ENCODE peak calls at places on chromosome 17, in eight cellular contexts. One of them, this sample, is unnamed. For H3K4me1, the result is how much of the 10 kb centered on the place peaks cover.

GRCh38 chr17:11391134-11391533 is 150.1 kb downstream of the SHISA6 start:
- DNase-seq in ovary: no peak
- DNase-seq in fibroblast of lung: no peak
- DNase-seq in SJCRH30: peak
- DNase-seq in left ventricle myocardium inferior: no peak
- DNase-seq in neural progenitor cell: peak
- DNase-seq in transverse colon: peak
- DNase-seq in A549: no peak
- DNase-seq in this sample: no peak

GRCh38 chr17:9984768-9985167 is 79.7 kb upstream of the RCVRN start:
- DNase-seq in ovary: no peak
- DNase-seq in fibroblast of lung: no peak
- DNase-seq in SJCRH30: no peak
- DNase-seq in left ventricle myocardium inferior: no peak
- DNase-seq in neural progenitor cell: no peak
- DNase-seq in transverse colon: no peak
- DNase-seq in A549: no peak
- DNase-seq in this sample: no peak

GRCh38 chr17:56826611-56827414 is 6.9 kb downstream of the C17orf67 start:
- DNase-seq in ovary: no peak
- DNase-seq in fibroblast of lung: no peak
- DNase-seq in SJCRH30: no peak
- DNase-seq in left ventricle myocardium inferior: no peak
- DNase-seq in neural progenitor cell: no peak
- DNase-seq in transverse colon: no peak
- DNase-seq in A549: no peak
- DNase-seq in this sample: no peak

GRCh38 chr17:81484195-81484979 is 28.2 kb downstream of the ACTG1 start:
- DNase-seq in ovary: peak
- DNase-seq in fibroblast of lung: peak
- DNase-seq in SJCRH30: peak
- DNase-seq in left ventricle myocardium inferior: peak
- DNase-seq in neural progenitor cell: peak
- DNase-seq in transverse colon: peak
- DNase-seq in A549: peak
- DNase-seq in this sample: peak

GRCh38 chr17:49337900-49338299 is 24.1 kb downstream of the ZNF652 start:
- DNase-seq in ovary: peak
- DNase-seq in fibroblast of lung: no peak
- DNase-seq in SJCRH30: no peak
- DNase-seq in left ventricle myocardium inferior: no peak
- DNase-seq in neural progenitor cell: no peak
- DNase-seq in transverse colon: no peak
- DNase-seq in A549: no peak
- DNase-seq in this sample: no peak

GRCh38 chr17:9389116-9389515 is 186.5 kb downstream of the STX8 start:
- DNase-seq in ovary: no peak
- DNase-seq in fibroblast of lung: peak
- DNase-seq in SJCRH30: peak
- DNase-seq in left ventricle myocardium inferior: no peak
- DNase-seq in neural progenitor cell: no peak
- DNase-seq in transverse colon: no peak
- DNase-seq in A549: peak
- DNase-seq in this sample: no peak

GRCh38 chr17:43608313-43608712 is 53.4 kb downstream of the MEOX1 start:
- DNase-seq in ovary: no peak
- DNase-seq in fibroblast of lung: no peak
- DNase-seq in SJCRH30: no peak
- DNase-seq in left ventricle myocardium inferior: no peak
- DNase-seq in neural progenitor cell: no peak
- DNase-seq in transverse colon: no peak
- DNase-seq in A549: peak
- DNase-seq in this sample: no peak

GRCh38 chr17:72502940-72503341 is 382.1 kb downstream of the SOX9 start:
- DNase-seq in ovary: no peak
- DNase-seq in fibroblast of lung: peak
- DNase-seq in SJCRH30: peak
- DNase-seq in left ventricle myocardium inferior: no peak
- DNase-seq in neural progenitor cell: no peak
- DNase-seq in transverse colon: no peak
- DNase-seq in A549: peak
- DNase-seq in this sample: no peak

GRCh38 chr17:67278363-67278762 is 33.4 kb upstream of the HELZ start:
- DNase-seq in ovary: no peak
- DNase-seq in fibroblast of lung: no peak
- DNase-seq in SJCRH30: no peak
- DNase-seq in left ventricle myocardium inferior: no peak
- DNase-seq in neural progenitor cell: no peak
- DNase-seq in transverse colon: no peak
- DNase-seq in A549: no peak
- DNase-seq in this sample: no peak

GRCh38 chr17:80529104-80529903 is 15.3 kb upstream of the RPTOR start:
- DNase-seq in ovary: no peak
- DNase-seq in fibroblast of lung: no peak
- DNase-seq in SJCRH30: peak
- DNase-seq in left ventricle myocardium inferior: no peak
- DNase-seq in neural progenitor cell: no peak
- DNase-seq in transverse colon: no peak
- DNase-seq in A549: no peak
- DNase-seq in this sample: no peak

GRCh38 chr17:9235346-9235745 is 214.0 kb downstream of the NTN1 start:
- DNase-seq in ovary: no peak
- DNase-seq in fibroblast of lung: no peak
- DNase-seq in SJCRH30: no peak
- DNase-seq in left ventricle myocardium inferior: no peak
- DNase-seq in neural progenitor cell: no peak
- DNase-seq in transverse colon: no peak
- DNase-seq in A549: no peak
- DNase-seq in this sample: no peak

DNA sequence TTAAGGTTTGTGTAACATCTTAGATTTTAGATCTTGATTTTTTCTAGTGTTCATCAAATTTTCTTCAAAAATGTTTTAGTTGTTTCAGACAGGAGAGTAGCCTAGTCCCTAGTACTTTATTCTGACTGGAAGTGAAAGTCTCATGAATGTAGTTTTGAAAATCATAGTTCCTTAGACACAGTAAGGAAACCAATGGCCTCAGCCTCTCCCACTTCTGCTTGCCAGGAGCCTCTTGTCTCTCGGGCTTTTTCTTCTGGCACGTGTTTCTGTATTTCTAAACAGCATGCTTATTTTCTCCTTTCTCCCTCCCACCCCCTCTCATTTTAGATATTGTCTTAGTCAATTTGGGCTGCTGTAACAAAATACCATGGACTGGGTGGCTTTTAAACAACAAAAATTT is 9.8 kb downstream of the SLFN5 start:
- DNase-seq in ovary: no peak
- DNase-seq in fibroblast of lung: peak
- DNase-seq in SJCRH30: no peak
- DNase-seq in left ventricle myocardium inferior: no peak
- DNase-seq in neural progenitor cell: no peak
- DNase-seq in transverse colon: no peak
- DNase-seq in A549: no peak
- DNase-seq in this sample: no peak
- H3K4me1 ChIP-seq in ovary: under half
- H3K4me1 ChIP-seq in fibroblast of lung: under half
- H3K4me1 ChIP-seq in SJCRH30: under half
- H3K4me1 ChIP-seq in left ventricle myocardium inferior: under half
- H3K4me1 ChIP-seq in neural progenitor cell: under half
- H3K4me1 ChIP-seq in transverse colon: under half
- H3K4me1 ChIP-seq in A549: under half
- H3K4me1 ChIP-seq in this sample: under half

GRCh38 chr17:78976907-78977680 is 2.6 kb downstream of the LGALS3BP start:
- DNase-seq in ovary: no peak
- DNase-seq in fibroblast of lung: no peak
- DNase-seq in SJCRH30: no peak
- DNase-seq in left ventricle myocardium inferior: no peak
- DNase-seq in neural progenitor cell: no peak
- DNase-seq in transverse colon: no peak
- DNase-seq in A549: no peak
- DNase-seq in this sample: peak

GRCh38 chr17:78973196-78973595 is 6.5 kb downstream of the LGALS3BP start:
- DNase-seq in ovary: no peak
- DNase-seq in fibroblast of lung: no peak
- DNase-seq in SJCRH30: peak
- DNase-seq in left ventricle myocardium inferior: no peak
- DNase-seq in neural progenitor cell: peak
- DNase-seq in transverse colon: no peak
- DNase-seq in A549: no peak
- DNase-seq in this sample: peak

GRCh38 chr17:78972507-78973105 is 7.1 kb downstream of the LGALS3BP start:
- DNase-seq in ovary: no peak
- DNase-seq in fibroblast of lung: no peak
- DNase-seq in SJCRH30: no peak
- DNase-seq in left ventricle myocardium inferior: no peak
- DNase-seq in neural progenitor cell: no peak
- DNase-seq in transverse colon: no peak
- DNase-seq in A549: peak
- DNase-seq in this sample: peak

GRCh38 chr17:78973792-78974520 is 5.8 kb downstream of the LGALS3BP start:
- DNase-seq in ovary: peak
- DNase-seq in fibroblast of lung: no peak
- DNase-seq in SJCRH30: no peak
- DNase-seq in left ventricle myocardium inferior: no peak
- DNase-seq in neural progenitor cell: no peak
- DNase-seq in transverse colon: no peak
- DNase-seq in A549: no peak
- DNase-seq in this sample: peak

DNA sequence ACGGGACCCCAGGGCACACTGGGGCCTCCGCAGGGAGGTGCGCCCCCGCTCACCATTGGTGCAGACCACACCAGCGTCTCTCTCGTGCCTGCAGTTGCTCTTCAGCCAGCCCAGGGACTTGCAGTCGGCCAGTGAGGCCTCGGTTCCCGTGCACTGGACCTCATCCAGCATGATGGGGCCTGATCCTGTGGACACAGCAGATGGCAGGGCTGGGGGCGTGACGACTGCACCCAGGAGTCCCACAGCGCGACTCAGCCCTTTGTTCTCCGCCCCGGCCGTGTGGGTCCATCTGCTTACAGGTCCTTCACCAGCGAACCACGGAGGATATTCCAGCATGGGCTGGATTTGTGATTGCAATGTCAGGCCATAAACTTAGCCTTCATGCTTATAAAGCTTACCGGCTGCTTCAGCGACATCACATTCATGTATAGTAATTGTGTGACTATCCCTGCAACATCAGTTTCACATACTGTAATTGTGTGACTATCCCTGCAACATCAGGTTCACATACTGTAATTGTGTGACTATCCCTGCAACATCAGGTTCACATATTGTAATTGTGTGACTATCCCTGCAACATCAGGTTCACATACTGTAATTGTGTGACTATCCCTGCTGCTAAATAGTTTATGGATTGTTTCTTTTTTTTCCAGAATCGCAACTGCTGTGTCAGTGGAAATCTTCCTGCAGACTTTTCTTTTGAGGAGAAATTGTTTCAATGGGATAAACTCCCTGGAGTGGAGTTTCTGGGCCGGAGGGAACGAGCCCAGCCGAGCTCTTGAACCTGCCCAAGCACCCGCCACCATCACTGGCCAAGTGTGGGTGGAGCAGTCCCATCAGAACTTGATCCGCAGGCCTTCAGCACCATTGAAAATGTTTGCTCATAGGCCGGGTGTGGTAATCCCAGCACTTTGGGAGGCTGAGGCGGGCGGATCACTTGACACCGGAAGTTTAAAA is 4.8 kb downstream of the LGALS3BP start:
- DNase-seq in ovary: no peak
- DNase-seq in fibroblast of lung: peak
- DNase-seq in SJCRH30: peak
- DNase-seq in left ventricle myocardium inferior: peak
- DNase-seq in neural progenitor cell: no peak
- DNase-seq in transverse colon: peak
- DNase-seq in A549: peak
- DNase-seq in this sample: peak
- H3K4me3 ChIP-seq in ovary: no peak
- H3K4me3 ChIP-seq in fibroblast of lung: no peak
- H3K4me3 ChIP-seq in SJCRH30: peak
- H3K4me3 ChIP-seq in left ventricle myocardium inferior: peak
- H3K4me3 ChIP-seq in neural progenitor cell: no peak
- H3K4me3 ChIP-seq in transverse colon: no peak
- H3K4me3 ChIP-seq in A549: no peak
- H3K4me3 ChIP-seq in this sample: peak

GRCh38 chr17:50956409-50956749 is 90.2 kb upstream of the TOB1 start:
- DNase-seq in ovary: no peak
- DNase-seq in fibroblast of lung: no peak
- DNase-seq in SJCRH30: no peak
- DNase-seq in left ventricle myocardium inferior: no peak
- DNase-seq in neural progenitor cell: no peak
- DNase-seq in transverse colon: no peak
- DNase-seq in A549: no peak
- DNase-seq in this sample: no peak
- H3K27ac ChIP-seq in ovary: peak
- H3K27ac ChIP-seq in fibroblast of lung: no peak
- H3K27ac ChIP-seq in SJCRH30: no peak
- H3K27ac ChIP-seq in left ventricle myocardium inferior: peak
- H3K27ac ChIP-seq in neural progenitor cell: no peak
- H3K27ac ChIP-seq in transverse colon: no peak
- H3K27ac ChIP-seq in A549: peak
- H3K27ac ChIP-seq in this sample: peak

DNA sequence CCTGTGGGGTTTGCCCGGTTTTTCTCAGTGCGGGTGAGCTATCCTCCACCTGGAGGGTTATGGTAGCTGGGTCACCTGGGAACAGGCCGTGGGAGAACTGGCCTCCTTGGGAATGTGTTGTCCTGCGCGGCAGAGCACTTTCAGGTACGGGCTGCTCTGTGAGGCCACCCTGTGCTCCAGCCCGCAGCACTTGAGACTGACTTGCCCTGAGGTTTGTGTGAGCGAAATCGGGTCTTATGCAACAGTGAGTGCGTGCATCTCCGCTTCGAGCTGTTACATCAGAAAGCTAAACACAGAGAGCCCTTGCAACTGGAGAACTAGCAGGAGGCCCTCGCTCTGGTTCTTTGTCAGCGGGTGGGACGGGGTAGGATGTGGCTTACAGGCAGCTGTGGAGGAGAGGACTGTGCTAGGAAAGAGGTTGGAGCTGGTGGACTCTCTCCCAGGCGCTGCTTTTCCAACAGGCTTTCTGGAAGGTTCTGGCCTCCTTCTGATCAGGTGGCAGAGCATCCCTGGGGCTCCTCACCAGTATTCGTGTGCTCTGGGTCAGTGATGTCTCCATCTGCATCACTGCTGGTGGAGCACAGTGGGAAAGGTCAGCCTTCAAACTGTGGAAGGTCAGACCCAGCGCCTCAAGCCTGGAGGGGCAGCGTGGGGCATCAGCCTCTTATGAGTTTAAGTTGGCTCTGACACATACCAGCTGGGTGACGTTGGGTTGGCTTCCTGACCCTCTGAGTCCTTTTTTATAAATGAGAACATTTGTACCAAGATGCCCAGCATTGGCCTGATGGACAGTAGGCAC is 76.2 kb downstream of the KSR1 start:
- DNase-seq in ovary: no peak
- DNase-seq in fibroblast of lung: peak
- DNase-seq in SJCRH30: peak
- DNase-seq in left ventricle myocardium inferior: peak
- DNase-seq in neural progenitor cell: no peak
- DNase-seq in transverse colon: peak
- DNase-seq in A549: no peak
- DNase-seq in this sample: no peak
- H3K4me1 ChIP-seq in ovary: under half
- H3K4me1 ChIP-seq in fibroblast of lung: under half
- H3K4me1 ChIP-seq in SJCRH30: under half
- H3K4me1 ChIP-seq in left ventricle myocardium inferior: under half
- H3K4me1 ChIP-seq in neural progenitor cell: under half
- H3K4me1 ChIP-seq in transverse colon: under half
- H3K4me1 ChIP-seq in A549: half or more
- H3K4me1 ChIP-seq in this sample: under half

GRCh38 chr17:78537217-78537860 is 39.9 kb downstream of the DNAH17 start:
- DNase-seq in ovary: no peak
- DNase-seq in fibroblast of lung: no peak
- DNase-seq in SJCRH30: no peak
- DNase-seq in left ventricle myocardium inferior: no peak
- DNase-seq in neural progenitor cell: no peak
- DNase-seq in transverse colon: no peak
- DNase-seq in A549: no peak
- DNase-seq in this sample: peak
- H3K4me3 ChIP-seq in ovary: no peak
- H3K4me3 ChIP-seq in fibroblast of lung: no peak
- H3K4me3 ChIP-seq in SJCRH30: no peak
- H3K4me3 ChIP-seq in left ventricle myocardium inferior: no peak
- H3K4me3 ChIP-seq in neural progenitor cell: no peak
- H3K4me3 ChIP-seq in transverse colon: no peak
- H3K4me3 ChIP-seq in A549: no peak
- H3K4me3 ChIP-seq in this sample: no peak